ENCODE peak calls at places on chromosomes 7 and 10, in five cellular contexts. B, N, V, Q and S are unnamed samples.

GRCh38 chr10:118504044-118504944 is 91.2 kb downstream of the PRLHR start:
- DNase-seq in B (no peak), N (peak), V (peak), Q (no peak), S (peak)

GRCh38 chr7:34673066-34673465 is 15.0 kb downstream of the NPSR1 start:
- DNase-seq in B (no peak), N (no peak), V (no peak), Q (no peak), S (no peak)

GRCh38 chr7:122766593-122766992 is 63.9 kb upstream of the RNF148 start:
- DNase-seq in B (no peak), N (no peak), V (no peak), Q (no peak), S (no peak)

GRCh38 chr7:157723205-157723604 is 386.4 kb downstream of the DNAJB6 start:
- DNase-seq in B (no peak), N (no peak), V (no peak), Q (no peak), S (no peak)

GRCh38 chr7:125481323-125481722 is 551.7 kb upstream of the POT1 start:
- DNase-seq in B (no peak), N (no peak), V (no peak), Q (no peak), S (no peak)

GRCh38 chr7:26393855-26394254 is 102.2 kb downstream of the SNX10 start:
- DNase-seq in B (no peak), N (no peak), V (no peak), Q (no peak), S (no peak)

GRCh38 chr10:22610595-22610994 is 103.8 kb downstream of the PIP4K2A start:
- DNase-seq in B (no peak), N (peak), V (no peak), Q (no peak), S (no peak)

GRCh38 chr7:95421847-95422444 is 12.9 kb downstream of the PON2 start:
- DNase-seq in B (no peak), N (no peak), V (no peak), Q (peak), S (no peak)

GRCh38 chr10:3689871-3690510 is 95.0 kb downstream of the KLF6 start:
- DNase-seq in B (no peak), N (no peak), V (no peak), Q (no peak), S (peak)

GRCh38 chr10:76306859-76307258 is 875.4 kb downstream of the LRMDA start:
- DNase-seq in B (no peak), N (no peak), V (no peak), Q (no peak), S (no peak)

DNA sequence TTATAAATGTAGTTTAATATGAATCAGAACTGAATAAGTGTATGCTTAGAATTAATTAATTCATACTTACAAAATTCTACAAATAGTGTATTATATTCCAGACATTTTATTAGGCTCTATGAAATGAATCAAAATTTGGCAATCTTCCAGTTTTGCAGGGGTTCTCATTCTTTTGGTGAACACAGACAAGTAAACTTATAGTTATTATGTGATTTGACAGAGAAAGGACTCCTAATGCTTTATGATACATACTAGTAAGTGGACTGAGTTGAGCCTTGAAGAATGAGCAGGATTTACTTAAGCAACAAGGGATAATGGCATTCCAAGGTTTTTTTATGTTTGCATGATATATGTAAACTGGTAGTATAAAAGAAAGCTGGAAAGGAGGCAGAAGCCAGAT is 145.7 kb upstream of the FERD3L start:
- DNase-seq in B (no peak), N (no peak), V (no peak), Q (no peak), S (no peak)
- TF ChIP-seq JUNB in B (no peak), N (no peak), V (no peak), Q (no peak), S (no peak)

DNA sequence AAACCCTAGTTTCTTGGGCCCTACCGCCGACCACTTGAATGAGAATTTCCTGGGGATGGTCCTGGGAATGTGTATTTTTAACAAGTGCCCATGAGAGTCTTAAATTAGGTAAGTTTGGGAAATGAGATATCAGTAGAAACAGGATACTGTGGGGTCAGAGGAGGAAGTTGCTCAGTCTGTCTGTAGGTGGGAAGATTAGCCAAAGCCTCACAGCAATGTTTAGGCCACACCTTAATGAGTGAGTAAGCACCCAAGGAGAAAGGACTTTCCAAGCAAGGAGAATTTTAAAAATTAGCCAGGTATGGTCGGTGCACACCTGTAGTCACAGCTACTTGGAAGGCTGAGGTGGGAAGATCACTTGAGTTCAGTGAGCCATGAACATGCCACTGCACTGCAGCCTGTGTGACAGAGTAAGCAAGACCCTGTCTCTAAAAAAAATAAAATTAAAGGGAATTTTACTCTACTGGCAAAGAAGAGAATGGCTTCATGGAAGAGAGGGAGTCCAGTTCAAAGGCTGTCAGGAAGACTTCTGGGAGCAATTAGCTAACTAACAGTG is 31.9 kb downstream of the PAPSS2 start:
- DNase-seq in B (no peak), N (no peak), V (no peak), Q (no peak), S (no peak)
- TF ChIP-seq JUNB in B (no peak), N (no peak), V (no peak), Q (no peak), S (no peak)

GRCh38 chr7:44395067-44395466 is 69.7 kb upstream of the CAMK2B start:
- DNase-seq in B (no peak), N (no peak), V (no peak), Q (no peak), S (no peak)
- TF ChIP-seq JUNB in B (no peak), N (no peak), V (no peak), Q (no peak), S (no peak)

DNA sequence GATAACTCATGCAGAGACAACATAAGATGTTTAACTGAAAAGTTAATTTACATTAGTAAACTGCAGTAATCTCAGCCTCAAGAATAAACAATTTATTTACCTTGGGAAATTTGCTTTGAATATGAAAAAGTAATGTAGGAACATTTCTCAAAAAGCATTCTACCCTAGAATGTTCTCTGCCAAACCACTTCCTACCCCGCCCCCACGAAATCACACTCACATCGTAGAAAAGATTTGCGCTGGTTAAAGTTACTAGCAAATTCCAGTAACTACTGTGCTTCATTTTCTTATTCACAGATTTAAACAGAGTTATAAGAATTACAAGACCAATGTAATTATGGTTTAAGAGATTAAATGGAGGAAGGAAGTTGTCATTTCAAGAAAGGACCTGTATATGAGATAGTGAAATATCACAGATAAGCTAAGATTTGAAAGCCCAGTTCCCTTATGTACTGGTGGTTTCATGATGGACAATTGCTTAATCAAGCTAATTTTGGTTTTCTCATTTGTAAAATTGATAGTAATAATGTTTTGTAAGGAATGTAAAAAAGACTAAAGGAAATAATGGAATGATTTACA is 175.4 kb downstream of the GNAI1 start:
- DNase-seq in B (no peak), N (no peak), V (no peak), Q (no peak), S (no peak)
- TF ChIP-seq JUNB in B (no peak), N (no peak), V (no peak), Q (no peak), S (no peak)